ENCODE peak calls at places on chromosomes 16 and 17, in four cellular contexts. One of them, this sample, is unnamed.

GRCh38 chr17:58513391-58513912 is 986 bp downstream of the MTMR4 start:
- DNase-seq in GM12878: no peak
- DNase-seq in HepG2: no peak
- DNase-seq in K562: peak; percentile 17
- DNase-seq in this sample: no peak

GRCh38 chr17:7346761-7347614 is 5.0 kb upstream of the KCTD11 start:
- DNase-seq in K562: no peak
- DNase-seq in HepG2: no peak
- DNase-seq in GM12878: no peak
- DNase-seq in this sample: no peak

GRCh38 chr16:76488065-76488417 is 210.8 kb downstream of the CNTNAP4 start:
- DNase-seq in HepG2: no peak
- DNase-seq in K562: no peak
- DNase-seq in GM12878: no peak
- DNase-seq in this sample: no peak

GRCh38 chr16:72162105-72162680 is 9.8 kb downstream of the PMFBP1 start:
- DNase-seq in K562: no peak
- DNase-seq in GM12878: no peak
- DNase-seq in HepG2: no peak
- DNase-seq in this sample: no peak

GRCh38 chr17:9240659-9241370 is 219.5 kb downstream of the NTN1 start:
- DNase-seq in GM12878: no peak
- DNase-seq in HepG2: peak; percentile 35
- DNase-seq in K562: peak; percentile 32
- DNase-seq in this sample: no peak

GRCh38 chr17:5097101-5097834 is 14.4 kb downstream of the ZNF232 start:
- DNase-seq in K562: no peak
- DNase-seq in HepG2: no peak
- DNase-seq in GM12878: no peak
- DNase-seq in this sample: no peak

GRCh38 chr16:654034-654433 is 4.9 kb downstream of the WDR90 start:
- DNase-seq in K562: no peak
- DNase-seq in GM12878: no peak
- DNase-seq in HepG2: peak; percentile 45
- DNase-seq in this sample: no peak

GRCh38 chr16:19517424-19518089 is 4.3 kb downstream of the GDE1 start:
- DNase-seq in GM12878: no peak
- DNase-seq in K562: peak; percentile 43
- DNase-seq in HepG2: no peak
- DNase-seq in this sample: peak; percentile 35

GRCh38 chr16:49937886-49938285 is 82.0 kb upstream of the ZNF423 start:
- DNase-seq in HepG2: no peak
- DNase-seq in GM12878: no peak
- DNase-seq in K562: no peak
- DNase-seq in this sample: no peak

GRCh38 chr17:44159519-44160210 is 10.8 kb upstream of the ASB16 start:
- DNase-seq in GM12878: no peak
- DNase-seq in HepG2: no peak
- DNase-seq in K562: peak; percentile 90
- DNase-seq in this sample: no peak

GRCh38 chr17:50272711-50273653 is 1.3 kb upstream of the TMEM92 start:
- DNase-seq in GM12878: no peak
- DNase-seq in HepG2: no peak
- DNase-seq in K562: peak; percentile 58
- DNase-seq in this sample: peak; percentile 73

GRCh38 chr17:65892912-65893377 is 299.0 kb downstream of the CEP112 start:
- DNase-seq in HepG2: no peak
- DNase-seq in K562: no peak
- DNase-seq in GM12878: peak; percentile 42
- DNase-seq in this sample: no peak

GRCh38 chr17:64399071-64399766 is 8.6 kb upstream of the PECAM1 start:
- DNase-seq in GM12878: no peak
- DNase-seq in K562: no peak
- DNase-seq in HepG2: no peak
- DNase-seq in this sample: no peak

GRCh38 chr17:77280304-77280910 is 139.6 kb downstream of the SEC14L1 start:
- DNase-seq in HepG2: no peak
- DNase-seq in GM12878: no peak
- DNase-seq in K562: no peak
- DNase-seq in this sample: no peak

GRCh38 chr16:31409433-31409832 is 16.3 kb downstream of the ITGAD start:
- DNase-seq in HepG2: no peak
- DNase-seq in GM12878: no peak
- DNase-seq in K562: no peak
- DNase-seq in this sample: peak; percentile 46

GRCh38 chr17:4559851-4560820 is at the start of gene GGT6:
- DNase-seq in GM12878: no peak
- DNase-seq in HepG2: no peak
- DNase-seq in K562: no peak
- DNase-seq in this sample: no peak

GRCh38 chr17:41705271-41705991 is 6.7 kb upstream of the GAST start:
- DNase-seq in HepG2: peak; percentile 39
- DNase-seq in K562: no peak
- DNase-seq in GM12878: no peak
- DNase-seq in this sample: no peak

GRCh38 chr16:49422896-49423295 is 49.3 kb downstream of the C16orf78 start:
- DNase-seq in GM12878: no peak
- DNase-seq in HepG2: no peak
- DNase-seq in K562: no peak
- DNase-seq in this sample: no peak

GRCh38 chr17:32871736-32872135 is 5.2 kb downstream of the MYO1D start:
- DNase-seq in K562: no peak
- DNase-seq in GM12878: no peak
- DNase-seq in HepG2: no peak
- DNase-seq in this sample: no peak

GRCh38 chr16:8963010-8963824 is 489 bp downstream of the USP7 start:
- DNase-seq in HepG2: no peak
- DNase-seq in GM12878: no peak
- DNase-seq in K562: no peak
- DNase-seq in this sample: no peak

GRCh38 chr16:57842606-57843005 is 40.3 kb upstream of the KIFC3 start:
- DNase-seq in HepG2: no peak
- DNase-seq in K562: no peak
- DNase-seq in GM12878: no peak
- DNase-seq in this sample: no peak

GRCh38 chr17:34312080-34312479 is 7.2 kb upstream of the CCL8 start:
- DNase-seq in HepG2: no peak
- DNase-seq in K562: no peak
- DNase-seq in GM12878: no peak
- DNase-seq in this sample: no peak

GRCh38 chr16:3008749-3009088 is 4.0 kb upstream of the CLDN9 start:
- DNase-seq in K562: peak; percentile 92
- DNase-seq in HepG2: no peak
- DNase-seq in GM12878: no peak
- DNase-seq in this sample: no peak
- TF ChIP-seq POLR2AphosphoS2 in K562: no peak
- TF ChIP-seq POLR2AphosphoS2 in HepG2: no peak
- TF ChIP-seq POLR2AphosphoS2 in GM12878: no peak
- TF ChIP-seq POLR2AphosphoS2 in this sample: no peak

DNA sequence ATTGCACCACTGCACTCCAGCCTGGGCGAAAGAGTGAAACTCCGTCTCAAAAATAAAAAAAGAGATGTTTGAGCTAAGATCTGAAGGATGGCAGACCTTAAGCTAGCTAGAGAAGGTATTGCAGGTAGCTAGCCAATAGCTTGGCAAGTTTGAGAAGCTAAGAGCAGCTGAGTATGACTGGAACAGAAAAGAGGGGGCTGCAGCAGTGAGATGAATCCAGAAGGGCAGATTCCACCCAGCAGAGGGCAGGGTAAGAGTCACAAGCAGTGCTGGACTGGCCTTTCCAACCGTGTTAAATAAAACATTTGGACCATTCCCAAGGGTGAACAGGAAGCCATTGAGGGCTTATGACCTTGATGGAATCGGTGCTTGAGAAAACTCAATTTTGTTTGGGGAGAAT is 5.7 kb upstream of the PHAF1 start:
- DNase-seq in K562: peak; percentile 59
- DNase-seq in HepG2: peak; percentile 68
- DNase-seq in GM12878: no peak
- DNase-seq in this sample: no peak
- TF ChIP-seq POLR2AphosphoS2 in K562: no peak
- TF ChIP-seq POLR2AphosphoS2 in HepG2: no peak
- TF ChIP-seq POLR2AphosphoS2 in GM12878: no peak
- TF ChIP-seq POLR2AphosphoS2 in this sample: no peak

GRCh38 chr17:68461122-68461539 is 3.8 kb upstream of the WIPI1 start:
- DNase-seq in K562: no peak
- DNase-seq in GM12878: no peak
- DNase-seq in HepG2: no peak
- DNase-seq in this sample: no peak

GRCh38 chr17:68459030-68459376 is 1.7 kb upstream of the WIPI1 start:
- DNase-seq in GM12878: peak; percentile 60
- DNase-seq in HepG2: no peak
- DNase-seq in K562: no peak
- DNase-seq in this sample: no peak

GRCh38 chr17:68460096-68460495 is 2.8 kb upstream of the WIPI1 start:
- DNase-seq in K562: no peak
- DNase-seq in HepG2: no peak
- DNase-seq in GM12878: no peak
- DNase-seq in this sample: no peak

GRCh38 chr17:68461589-68461988 is 4.3 kb upstream of the WIPI1 start:
- DNase-seq in K562: no peak
- DNase-seq in GM12878: no peak
- DNase-seq in HepG2: no peak
- DNase-seq in this sample: no peak

DNA sequence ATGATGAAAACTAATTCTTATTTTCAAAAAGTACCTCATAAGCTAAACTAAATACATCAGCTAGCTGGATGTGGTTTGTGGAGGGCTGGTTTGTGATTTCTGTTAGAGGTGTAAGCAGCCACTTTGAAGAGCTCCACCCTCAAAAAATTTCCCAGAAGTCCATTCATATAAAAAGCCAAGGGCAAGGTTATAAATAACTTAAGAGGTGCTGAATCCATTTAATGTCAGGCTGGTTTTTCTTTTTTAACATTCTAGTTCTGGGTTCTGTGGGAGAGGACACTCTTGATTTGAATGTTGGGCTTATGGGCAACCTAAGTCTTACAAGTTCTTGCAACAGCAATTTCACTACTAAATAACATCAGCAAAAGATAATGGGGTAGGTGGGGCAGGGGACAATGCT is 3.4 kb upstream of the WIPI1 start:
- DNase-seq in GM12878: no peak
- DNase-seq in HepG2: no peak
- DNase-seq in K562: no peak
- DNase-seq in this sample: no peak
- TF ChIP-seq POLR2AphosphoS2 in GM12878: no peak
- TF ChIP-seq POLR2AphosphoS2 in HepG2: no peak
- TF ChIP-seq POLR2AphosphoS2 in K562: no peak
- TF ChIP-seq POLR2AphosphoS2 in this sample: no peak

GRCh38 chr16:85659805-85660511 is 28.8 kb downstream of the GINS2 start:
- DNase-seq in HepG2: peak; percentile 39
- DNase-seq in K562: peak; percentile 75
- DNase-seq in GM12878: no peak
- DNase-seq in this sample: peak; percentile 58
- TF ChIP-seq POLR2AphosphoS2 in HepG2: no peak
- TF ChIP-seq POLR2AphosphoS2 in K562: no peak
- TF ChIP-seq POLR2AphosphoS2 in GM12878: no peak
- TF ChIP-seq POLR2AphosphoS2 in this sample: no peak

GRCh38 chr16:73171380-73171779 is 123.5 kb upstream of the ZFHX3 start:
- DNase-seq in K562: no peak
- DNase-seq in HepG2: no peak
- DNase-seq in GM12878: no peak
- DNase-seq in this sample: no peak

GRCh38 chr16:73171901-73172619 is 124.1 kb upstream of the ZFHX3 start:
- DNase-seq in HepG2: no peak
- DNase-seq in K562: no peak
- DNase-seq in GM12878: no peak
- DNase-seq in this sample: no peak

GRCh38 chr16:73170587-73170986 is 122.7 kb upstream of the ZFHX3 start:
- DNase-seq in HepG2: no peak
- DNase-seq in GM12878: no peak
- DNase-seq in K562: no peak
- DNase-seq in this sample: no peak

GRCh38 chr16:73172621-73173312 is 124.8 kb upstream of the ZFHX3 start:
- DNase-seq in K562: peak; percentile 4
- DNase-seq in GM12878: no peak
- DNase-seq in HepG2: no peak
- DNase-seq in this sample: no peak

GRCh38 chr16:73173396-73173795 is 125.5 kb upstream of the ZFHX3 start:
- DNase-seq in HepG2: no peak
- DNase-seq in GM12878: no peak
- DNase-seq in K562: no peak
- DNase-seq in this sample: no peak
- TF ChIP-seq POLR2AphosphoS2 in HepG2: no peak
- TF ChIP-seq POLR2AphosphoS2 in GM12878: no peak
- TF ChIP-seq POLR2AphosphoS2 in K562: no peak
- TF ChIP-seq POLR2AphosphoS2 in this sample: no peak

GRCh38 chr16:10598157-10598556 is 17.8 kb upstream of the EMP2 start:
- DNase-seq in HepG2: no peak
- DNase-seq in GM12878: no peak
- DNase-seq in K562: no peak
- DNase-seq in this sample: no peak
- TF ChIP-seq POLR2AphosphoS2 in HepG2: no peak
- TF ChIP-seq POLR2AphosphoS2 in GM12878: no peak
- TF ChIP-seq POLR2AphosphoS2 in K562: no peak
- TF ChIP-seq POLR2AphosphoS2 in this sample: no peak

This sample was measured in A549.